ENCODE peak calls at places on chromosome 21, in ten cellular contexts. W is GDM1, F is RKO, Y is iPS DF 6.9, T is left cardiac atrium, B is adrenal gland, V is GM20000, J is GF-D8, S is heart left ventricle, G is NCI-H1930. L is an unnamed sample.

GRCh38 chr21:34886554-34887385 is 162.3 kb downstream of the RUNX1 start:
- DNase-seq in G (no peak), W (no peak), F (peak; percentile 67), J (no peak), S (peak; percentile 21), Y (no peak), T (peak; percentile 39), B (peak; percentile 25), V (peak; percentile 22), L (no peak)

GRCh38 chr21:36854391-36854790 is 112.1 kb downstream of the HLCS start:
- DNase-seq in Y (peak; percentile 54), W (no peak), T (no peak), J (no peak), V (peak; percentile 37), G (peak; percentile 11), F (no peak), S (peak; percentile 32), B (peak; percentile 36), L (peak; percentile 77)

GRCh38 chr21:42668193-42668592 is 14.8 kb downstream of the PDE9A start:
- DNase-seq in B (no peak), F (no peak), Y (no peak), J (no peak), W (no peak), T (no peak), V (no peak), S (no peak), G (no peak), L (no peak)

GRCh38 chr21:32456497-32456918 is 44.0 kb downstream of the EVA1C start:
- DNase-seq in G (no peak), S (no peak), W (no peak), T (no peak), V (no peak), Y (no peak), J (no peak), F (no peak), B (peak; percentile 31), L (no peak)

GRCh38 chr21:42315296-42315891 is at the start of gene TFF3:
- DNase-seq in G (peak; percentile 83), W (no peak), B (no peak), S (peak; percentile 42), F (no peak), J (no peak), T (no peak), Y (no peak), V (no peak), L (no peak)

GRCh38 chr21:15659768-15660423 is 69.9 kb upstream of the USP25 start:
- DNase-seq in T (no peak), J (no peak), G (no peak), V (no peak), Y (no peak), S (no peak), B (no peak), W (no peak), F (no peak), L (no peak)

GRCh38 chr21:31509108-31510017 is 150.1 kb upstream of the SOD1 start:
- DNase-seq in F (peak; percentile 61), T (no peak), S (no peak), Y (peak; percentile 37), G (no peak), B (no peak), J (no peak), V (peak; percentile 45), W (no peak), L (peak; percentile 81)

GRCh38 chr21:31098576-31099005 is 60.3 kb upstream of the KRTAP19-8 start:
- DNase-seq in W (peak; percentile 12), G (peak; percentile 24), F (peak; percentile 24), S (peak; percentile 48), B (peak; percentile 53), T (peak; percentile 71), Y (peak; percentile 54), V (peak; percentile 71), J (no peak), L (peak; percentile 86)

GRCh38 chr21:17921579-17922530 is 102.7 kb upstream of the C21orf91 start:
- DNase-seq in S (peak; percentile 23), B (peak; percentile 26), J (no peak), W (no peak), Y (no peak), G (no peak), F (peak; percentile 30), V (no peak), T (no peak), L (no peak)

GRCh38 chr21:41913230-41913629 is 34.1 kb upstream of the PRDM15 start:
- DNase-seq in T (no peak), S (no peak), G (no peak), B (no peak), Y (no peak), W (no peak), V (no peak), F (no peak), J (no peak), L (no peak)

GRCh38 chr21:38243732-38244406 is 12.9 kb upstream of the KCNJ15 start:
- DNase-seq in W (no peak), S (no peak), F (no peak), V (peak; percentile 26), T (no peak), G (no peak), Y (no peak), J (no peak), B (no peak), L (no peak)

GRCh38 chr21:45736705-45737484 is 93.4 kb downstream of the PCBP3 start:
- DNase-seq in S (no peak), J (no peak), G (no peak), B (no peak), Y (no peak), F (no peak), T (no peak), V (no peak), W (no peak), L (no peak)

GRCh38 chr21:38773108-38774061 is 32.3 kb upstream of the ETS2 start:
- DNase-seq in G (no peak), F (peak; percentile 80), T (peak; percentile 59), W (no peak), B (peak; percentile 26), Y (no peak), S (no peak), J (no peak), V (no peak), L (no peak)

GRCh38 chr21:31132574-31133242 is 94.4 kb upstream of the KRTAP19-8 start:
- DNase-seq in F (no peak), T (no peak), G (no peak), J (no peak), Y (no peak), S (no peak), B (peak; percentile 33), W (peak; percentile 6), V (peak; percentile 17), L (no peak)

GRCh38 chr21:20882462-20883415 is 115.5 kb upstream of the NCAM2 start:
- DNase-seq in G (peak; percentile 3), W (peak; percentile 38), B (peak; percentile 41), J (no peak), Y (peak; percentile 52), T (peak; percentile 19), S (no peak), V (no peak), F (peak; percentile 60), L (peak; percentile 26)

GRCh38 chr21:44261675-44262295 is at the start of gene DNMT3L:
- DNase-seq in V (no peak), G (no peak), Y (no peak), J (no peak), F (no peak), B (no peak), T (peak; percentile 15), S (no peak), W (no peak), L (no peak)

GRCh38 chr21:45874716-45875415 is 106.7 kb upstream of the COL6A1 start:
- DNase-seq in S (no peak), B (peak; percentile 46), V (no peak), T (peak; percentile 75), J (no peak), Y (no peak), F (peak; percentile 84), G (no peak), W (peak; percentile 51), L (no peak)

GRCh38 chr21:38095220-38095619 is 161.6 kb upstream of the KCNJ15 start:
- DNase-seq in B (no peak), Y (no peak), T (no peak), G (no peak), V (no peak), J (no peak), S (no peak), W (no peak), F (no peak), L (no peak)

GRCh38 chr21:42666023-42666747 is 12.8 kb downstream of the PDE9A start:
- DNase-seq in T (no peak), B (peak; percentile 86), J (no peak), S (no peak), Y (no peak), W (no peak), F (no peak), G (no peak), V (no peak), L (peak; percentile 83)

GRCh38 chr21:31957631-31958030 is 84.8 kb downstream of the HUNK start:
- DNase-seq in Y (no peak), F (no peak), J (no peak), B (no peak), W (no peak), T (no peak), S (no peak), G (no peak), V (no peak), L (no peak)

GRCh38 chr21:15293251-15293650 is 228.5 kb upstream of the NRIP1 start:
- DNase-seq in B (no peak), S (no peak), W (no peak), J (no peak), G (no peak), Y (no peak), F (peak; percentile 37), V (no peak), T (no peak), L (peak; percentile 14)

GRCh38 chr21:45555557-45556301 is 13.5 kb upstream of the SLC19A1 start:
- DNase-seq in J (peak; percentile 72), F (no peak), B (peak; percentile 90), V (peak; percentile 85), S (no peak), Y (no peak), W (no peak), T (peak; percentile 72), G (peak; percentile 79), L (peak; percentile 94)

GRCh38 chr21:16509466-16509865 is 779.7 kb downstream of the USP25 start:
- DNase-seq in S (no peak), W (no peak), T (no peak), J (no peak), Y (no peak), B (no peak), G (no peak), V (no peak), F (no peak), L (no peak)

GRCh38 chr21:36194024-36194423 is 37.4 kb downstream of the DOP1B start:
- DNase-seq in V (no peak), F (no peak), T (no peak), J (no peak), Y (no peak), W (no peak), G (no peak), S (no peak), B (no peak), L (no peak)

GRCh38 chr21:44285547-44285992 is at the start of gene AIRE:
- DNase-seq in Y (no peak), T (peak; percentile 44), J (no peak), B (peak; percentile 39), F (no peak), V (no peak), G (no peak), W (no peak), S (no peak), L (no peak)

GRCh38 chr21:32648165-32648564 is 36.0 kb upstream of the CFAP298 start:
- DNase-seq in T (no peak), Y (no peak), S (no peak), G (no peak), B (no peak), W (no peak), F (no peak), V (no peak), J (no peak), L (no peak)

GRCh38 chr21:44989538-44989888 is 49.7 kb downstream of the SLX9 start:
- DNase-seq in W (no peak), T (no peak), J (no peak), G (no peak), V (no peak), S (no peak), F (no peak), B (peak; percentile 58), Y (no peak), L (no peak)